ENCODE peak calls at places on chromosome 11, in eight cellular contexts. S, I, O, W, N, K, F and B are unnamed samples.

GRCh38 chr11:26112190-26112715 is 219.7 kb upstream of the ANO3 start:
- ATAC-seq in S (no peak), I (no peak), O (no peak), W (no peak), N (no peak), K (no peak), F (no peak), B (no peak)

GRCh38 chr11:31926816-31927528 is 115.8 kb upstream of the PAX6 start:
- ATAC-seq in S (no peak), I (no peak), O (no peak), W (no peak), N (no peak), K (no peak), F (no peak), B (no peak)

GRCh38 chr11:106794058-106794457 is 224.2 kb downstream of the GUCY1A2 start:
- ATAC-seq in S (no peak), I (no peak), O (no peak), W (no peak), N (no peak), K (no peak), F (no peak), B (no peak)

GRCh38 chr11:1458340-1459218 is 28.0 kb downstream of the MOB2 start:
- ATAC-seq in S (peak; percentile 32), I (peak; percentile 35), O (peak; percentile 37), W (no peak), N (peak; percentile 77), K (peak; percentile 87), F (peak; percentile 38), B (peak; percentile 70)

GRCh38 chr11:117822031-117822521 is 2.5 kb downstream of the FXYD2 start:
- ATAC-seq in S (no peak), I (peak; percentile 47), O (no peak), W (no peak), N (peak; percentile 72), K (no peak), F (peak; percentile 42), B (no peak)

GRCh38 chr11:17197431-17197898 is 10.3 kb downstream of the PIK3C2A start:
- ATAC-seq in S (peak; percentile 74), I (peak; percentile 63), O (peak; percentile 96), W (no peak), N (no peak), K (no peak), F (no peak), B (no peak)

GRCh38 chr11:57638811-57639320 is 10.8 kb downstream of the YPEL4 start:
- ATAC-seq in S (no peak), I (peak; percentile 23), O (no peak), W (no peak), N (peak; percentile 7), K (peak; percentile 8), F (peak; percentile 43), B (no peak)

GRCh38 chr11:26806209-26806608 is 84.3 kb upstream of the SLC5A12 start:
- ATAC-seq in S (no peak), I (no peak), O (no peak), W (no peak), N (no peak), K (no peak), F (no peak), B (no peak)

GRCh38 chr11:96242191-96242845 is 100.7 kb downstream of the MAML2 start:
- ATAC-seq in S (no peak), I (no peak), O (no peak), W (no peak), N (no peak), K (no peak), F (no peak), B (no peak)

GRCh38 chr11:22775248-22775647 is 54.4 kb downstream of the SVIP start:
- ATAC-seq in S (peak; percentile 41), I (no peak), O (no peak), W (no peak), N (no peak), K (no peak), F (no peak), B (no peak)

GRCh38 chr11:117928818-117929567 is at the start of gene TMPRSS13:
- ATAC-seq in S (peak; percentile 25), I (peak; percentile 90), O (no peak), W (no peak), N (peak; percentile 62), K (peak; percentile 92), F (no peak), B (no peak)

GRCh38 chr11:15481871-15482270 is 367.1 kb downstream of the INSC start:
- ATAC-seq in S (peak; percentile 95), I (peak; percentile 51), O (no peak), W (no peak), N (no peak), K (no peak), F (no peak), B (no peak)

GRCh38 chr11:34203377-34203801 is 98.0 kb downstream of the NAT10 start:
- ATAC-seq in S (no peak), I (no peak), O (peak; percentile 20), W (no peak), N (no peak), K (no peak), F (no peak), B (no peak)

GRCh38 chr11:88327061-88327460 is 10.5 kb downstream of the CTSC start:
- ATAC-seq in S (no peak), I (no peak), O (no peak), W (no peak), N (no peak), K (no peak), F (no peak), B (no peak)

GRCh38 chr11:36405585-36406367 is 104.3 kb downstream of the TRAF6 start:
- ATAC-seq in S (no peak), I (no peak), O (no peak), W (no peak), N (no peak), K (no peak), F (no peak), B (no peak)

GRCh38 chr11:70498171-70498571 is 99.8 kb downstream of the CTTN start:
- ATAC-seq in S (no peak), I (no peak), O (no peak), W (no peak), N (no peak), K (no peak), F (no peak), B (no peak)

GRCh38 chr11:82174610-82175009 is 559.1 kb downstream of the FAM181B start:
- ATAC-seq in S (no peak), I (no peak), O (peak; percentile 41), W (no peak), N (no peak), K (no peak), F (no peak), B (no peak)

GRCh38 chr11:64538501-64538951 is 52.5 kb upstream of the SLC22A12 start:
- ATAC-seq in S (no peak), I (no peak), O (no peak), W (no peak), N (no peak), K (no peak), F (no peak), B (no peak)

GRCh38 chr11:19729141-19729540 is 16.5 kb downstream of the NAV2 start:
- ATAC-seq in S (no peak), I (no peak), O (no peak), W (no peak), N (no peak), K (no peak), F (no peak), B (no peak)

GRCh38 chr11:46143049-46143806 is 22.0 kb upstream of the PHF21A start:
- ATAC-seq in S (no peak), I (no peak), O (peak; percentile 57), W (no peak), N (no peak), K (no peak), F (no peak), B (no peak)
- H3K4me1 ChIP-seq in S (no peaks in the 10 kb centered on the region), I (no peaks in the 10 kb centered on the region), O (no peaks in the 10 kb centered on the region), W (no peaks in the 10 kb centered on the region), N (peaks cover 5% of the 10 kb centered on the region), K (no peaks in the 10 kb centered on the region), F (no peaks in the 10 kb centered on the region), B (no peaks in the 10 kb centered on the region)

DNA sequence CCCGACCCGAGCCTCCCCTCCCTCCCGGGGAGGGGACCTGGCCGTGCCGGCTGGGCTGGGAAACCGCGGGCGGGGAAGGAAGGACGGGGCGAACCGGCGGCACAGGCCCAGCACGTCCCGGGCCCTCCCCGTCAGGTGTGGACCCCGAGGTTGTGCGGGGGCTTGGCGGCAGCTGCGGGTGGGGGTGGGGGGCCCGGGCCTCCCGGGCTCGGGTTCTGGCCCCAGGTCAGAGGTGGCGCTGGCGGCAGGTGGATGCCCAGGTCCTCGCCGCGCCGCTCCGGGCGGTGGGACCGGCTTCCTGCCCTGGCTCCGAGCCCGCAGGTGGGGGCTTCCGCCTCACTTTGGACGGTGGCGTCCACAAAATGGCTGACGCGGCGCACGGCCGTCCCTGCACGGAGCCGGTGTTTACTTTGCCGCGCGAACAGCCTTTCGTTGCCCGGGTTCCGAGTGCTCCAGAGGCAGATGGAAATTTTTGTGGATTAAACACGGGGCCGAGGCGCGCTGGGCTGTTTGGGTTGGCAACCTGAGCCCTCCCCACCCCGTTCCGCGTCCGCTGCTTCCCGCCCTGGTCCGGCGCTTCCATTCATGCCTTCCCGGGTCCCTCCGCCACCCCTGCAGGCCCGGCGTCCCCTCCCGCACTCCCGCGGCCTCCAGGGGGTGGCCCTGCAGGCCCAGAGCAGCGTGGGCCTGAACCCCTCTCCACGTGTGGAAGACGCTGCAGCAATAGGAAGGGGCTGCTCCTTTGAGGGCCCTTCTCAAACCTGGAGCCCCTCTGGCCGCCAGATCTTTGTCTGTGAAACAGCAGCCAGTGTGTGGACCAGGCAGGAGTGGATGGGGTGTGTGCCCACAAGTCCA is 92.0 kb upstream of the KCNQ1OT1 start:
- ATAC-seq in S (no peak), I (peak; percentile 58), O (no peak), W (peak; percentile 38), N (no peak), K (peak; percentile 59), F (peak; percentile 81), B (peak; percentile 59)
- H3K27me3 ChIP-seq in S (no peaks in the 10 kb centered on the region), I (no peaks in the 10 kb centered on the region), O (peaks cover 66% of the 10 kb centered on the region), W (no peaks in the 10 kb centered on the region), N (no peaks in the 10 kb centered on the region), K (no peaks in the 10 kb centered on the region), F (no peaks in the 10 kb centered on the region), B (no peaks in the 10 kb centered on the region)

GRCh38 chr11:11814614-11815452 is 26.9 kb upstream of the USP47 start:
- ATAC-seq in S (peak; percentile 29), I (no peak), O (no peak), W (no peak), N (no peak), K (no peak), F (no peak), B (no peak)

GRCh38 chr11:11816511-11817319 is 25.1 kb upstream of the USP47 start:
- ATAC-seq in S (no peak), I (peak; percentile 47), O (no peak), W (no peak), N (no peak), K (no peak), F (no peak), B (no peak)

GRCh38 chr11:11808992-11809583 is 32.7 kb upstream of the USP47 start:
- ATAC-seq in S (no peak), I (no peak), O (no peak), W (no peak), N (no peak), K (no peak), F (no peak), B (no peak)

GRCh38 chr11:11810764-11811726 is 30.7 kb upstream of the USP47 start:
- ATAC-seq in S (no peak), I (no peak), O (no peak), W (no peak), N (peak; percentile 97), K (no peak), F (no peak), B (no peak)

GRCh38 chr11:11813288-11813962 is 28.3 kb upstream of the USP47 start:
- ATAC-seq in S (peak; percentile 99), I (peak; percentile 96), O (peak; percentile 99), W (no peak), N (no peak), K (peak; percentile 92), F (no peak), B (peak; percentile 95)
- H3K4me1 ChIP-seq in S (peaks cover 24% of the 10 kb centered on the region), I (no peaks in the 10 kb centered on the region), O (peaks cover 31% of the 10 kb centered on the region), W (no peaks in the 10 kb centered on the region), N (peaks cover 22% of the 10 kb centered on the region), K (no peaks in the 10 kb centered on the region), F (no peaks in the 10 kb centered on the region), B (no peaks in the 10 kb centered on the region)

GRCh38 chr11:126995989-126996388 is 4.6 kb downstream of the KIRREL3 start:
- ATAC-seq in S (no peak), I (no peak), O (no peak), W (no peak), N (no peak), K (no peak), F (no peak), B (no peak)
- H3K27me3 ChIP-seq in S (no peaks in the 10 kb centered on the region), I (no peaks in the 10 kb centered on the region), O (peaks cover 32% of the 10 kb centered on the region), W (peaks cover 17% of the 10 kb centered on the region), N (peaks cover 3% of the 10 kb centered on the region), K (peaks cover 21% of the 10 kb centered on the region), F (peaks cover 4% of the 10 kb centered on the region), B (peaks cover 70% of the 10 kb centered on the region)